ENCODE peak calls at places on chromosomes 7 and 10, in nine cellular contexts. H is body of pancreas, F is Peyer's patch, S is IMR-90, L is adrenal gland, K is transverse colon, R is prostate gland, U is HCT116, Y is tibial nerve. G is an unnamed sample.

GRCh38 chr10:132397036-132397541 is at the start of gene PWWP2B:
- DNase-seq in U (no peak), Y (no peak), H (no peak), K (peak; percentile 72), L (peak; percentile 70), F (peak; percentile 64), S (peak; percentile 19), R (no peak), G (no peak)

GRCh38 chr10:114239117-114239993 is at the start of gene VWA2:
- DNase-seq in S (no peak), K (peak; percentile 57), U (no peak), H (peak; percentile 68), F (no peak), L (no peak), R (peak; percentile 72), Y (no peak), G (no peak)

GRCh38 chr7:12895296-12895695 is 207.9 kb downstream of the ARL4A start:
- DNase-seq in R (no peak), K (no peak), S (no peak), F (no peak), L (no peak), Y (no peak), H (no peak), U (no peak), G (no peak)

GRCh38 chr7:81414411-81414810 is 355.4 kb downstream of the HGF start:
- DNase-seq in R (no peak), F (no peak), K (peak; percentile 25), Y (no peak), H (no peak), S (no peak), U (no peak), L (no peak), G (no peak)

GRCh38 chr7:117157121-117157870 is 165.6 kb downstream of the WNT2 start:
- DNase-seq in Y (no peak), L (peak; percentile 87), S (peak; percentile 87), U (no peak), F (no peak), R (no peak), K (no peak), H (peak; percentile 57), G (no peak)

GRCh38 chr10:6458814-6459213 is 121.3 kb downstream of the PRKCQ start:
- DNase-seq in U (no peak), Y (no peak), S (no peak), K (no peak), R (no peak), H (no peak), F (no peak), L (no peak), G (no peak)

GRCh38 chr7:28685660-28686417 is 272.3 kb downstream of the TRIL start:
- DNase-seq in L (peak; percentile 94), S (peak; percentile 99), F (peak; percentile 24), Y (peak; percentile 89), U (peak; percentile 65), H (peak; percentile 97), R (peak; percentile 93), K (peak; percentile 87), G (no peak)

GRCh38 chr7:5767066-5767465 is 14.4 kb downstream of the RNF216 start:
- DNase-seq in U (no peak), R (no peak), L (no peak), K (no peak), F (no peak), H (no peak), S (no peak), Y (no peak), G (no peak)

GRCh38 chr7:95577137-95577536 is 19.2 kb downstream of the PDK4 start:
- DNase-seq in K (no peak), Y (no peak), U (no peak), S (no peak), H (no peak), R (no peak), L (peak; percentile 28), F (no peak), G (no peak)

GRCh38 chr7:90596745-90597526 is 815 bp downstream of the CDK14 start:
- DNase-seq in S (peak; percentile 48), K (no peak), Y (no peak), L (no peak), U (no peak), F (no peak), H (no peak), R (no peak), G (no peak)

GRCh38 chr7:81704595-81704994 is 65.3 kb downstream of the HGF start:
- DNase-seq in R (no peak), F (no peak), K (no peak), H (no peak), Y (no peak), S (no peak), L (no peak), U (no peak), G (no peak)

GRCh38 chr7:103821105-103821504 is 168.4 kb downstream of the RELN start:
- DNase-seq in L (no peak), S (no peak), F (no peak), U (no peak), R (no peak), K (no peak), H (no peak), Y (no peak), G (no peak)

GRCh38 chr7:140534743-140535142 is 55.4 kb upstream of the MKRN1 start:
- DNase-seq in L (no peak), S (no peak), U (no peak), R (no peak), H (no peak), K (no peak), F (no peak), Y (peak; percentile 35), G (no peak)

GRCh38 chr7:132825932-132826480 is 249.7 kb upstream of the PLXNA4 start:
- DNase-seq in Y (no peak), F (no peak), H (no peak), K (no peak), U (no peak), R (no peak), S (no peak), L (no peak), G (no peak)
- TF ChIP-seq POLR2A in Y (no peak), F (no peak), H (no peak), K (no peak), U (no peak), R (no peak), S (no peak), L (no peak), G (no peak)

GRCh38 chr7:32869716-32870115 is 21.8 kb downstream of the KBTBD2 start:
- DNase-seq in Y (no peak), L (no peak), S (peak; percentile 35), U (no peak), F (no peak), K (no peak), R (no peak), H (no peak), G (no peak)
- H3K36me3 ChIP-seq in Y (peaks cover 88% of the 10 kb centered on the region), L (no peaks in the 10 kb centered on the region), S (peaks cover 32% of the 10 kb centered on the region), U (peaks cover 15% of the 10 kb centered on the region), F (no peaks in the 10 kb centered on the region), K (peaks cover 18% of the 10 kb centered on the region), R (no peaks in the 10 kb centered on the region), H (peaks cover 4% of the 10 kb centered on the region), G (no peaks in the 10 kb centered on the region)

GRCh38 chr10:71771821-71772617 is 1.3 kb downstream of the VSIR start:
- DNase-seq in Y (no peak), U (peak; percentile 79), H (peak; percentile 72), L (peak; percentile 90), R (peak; percentile 42), S (peak; percentile 66), F (no peak), K (peak; percentile 69), G (no peak)

GRCh38 chr10:71774916-71775702 is 1.8 kb upstream of the VSIR start:
- DNase-seq in R (no peak), F (peak; percentile 46), H (peak; percentile 76), K (peak; percentile 26), Y (no peak), L (peak; percentile 34), S (no peak), U (no peak), G (no peak)

GRCh38 chr10:71772832-71773220 is 494 bp downstream of the VSIR start:
- DNase-seq in H (no peak), U (no peak), S (no peak), F (no peak), Y (no peak), L (no peak), R (no peak), K (peak; percentile 28), G (no peak)

GRCh38 chr10:71771204-71771603 is 2.1 kb downstream of the VSIR start:
- DNase-seq in L (peak; percentile 74), F (no peak), R (no peak), H (peak; percentile 69), U (no peak), K (no peak), S (no peak), Y (no peak), G (no peak)

DNA sequence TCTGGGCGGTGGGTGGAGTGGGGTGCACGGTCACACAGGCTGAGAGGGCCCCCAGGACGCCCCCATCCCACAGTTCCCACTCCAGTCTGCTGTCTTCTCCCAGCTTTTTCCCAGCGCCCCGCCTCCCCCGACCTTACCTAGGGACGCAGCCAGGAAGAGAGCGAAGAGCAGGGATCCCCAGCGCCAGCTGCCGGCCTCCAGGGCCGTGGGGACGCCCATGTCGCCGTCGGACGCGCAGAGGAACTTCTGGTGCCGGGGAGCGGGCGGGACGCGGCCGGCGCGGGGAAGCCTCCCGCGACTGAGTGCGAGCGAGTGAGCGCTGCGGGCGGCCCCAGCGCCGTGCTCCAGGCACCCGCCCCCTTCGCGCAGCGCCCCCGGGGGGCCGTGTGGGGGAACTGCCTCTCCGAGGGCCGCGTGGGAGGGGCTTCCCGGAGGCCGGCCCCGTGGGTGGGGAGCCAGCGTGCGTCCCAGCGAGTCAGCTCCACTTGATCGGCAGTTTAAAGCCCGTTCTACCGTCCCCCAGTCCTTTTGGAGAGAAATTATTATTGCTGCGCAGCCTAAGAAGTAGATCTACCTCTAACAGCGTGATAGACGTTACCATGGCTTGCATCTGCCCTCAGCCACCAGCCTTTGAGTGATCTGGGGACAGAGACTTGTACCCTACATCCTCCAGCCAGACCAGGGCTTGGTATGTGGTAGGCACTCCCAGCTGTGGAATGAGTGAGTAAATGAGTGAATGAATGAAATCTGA is at the start of gene VSIR:
- DNase-seq in R (peak; percentile 79), S (peak; percentile 71), L (peak; percentile 83), F (peak; percentile 88), H (peak; percentile 82), Y (peak; percentile 87), K (peak; percentile 94), U (peak; percentile 59), G (no peak)
- H3K4me1 ChIP-seq in R (no peaks in the 10 kb centered on the region), S (peaks cover 33% of the 10 kb centered on the region), L (peaks cover 59% of the 10 kb centered on the region), F (peaks cover 59% of the 10 kb centered on the region), H (peaks cover 42% of the 10 kb centered on the region), Y (peaks cover 59% of the 10 kb centered on the region), K (peaks cover 36% of the 10 kb centered on the region), U (peaks cover 70% of the 10 kb centered on the region), G (peaks cover 60% of the 10 kb centered on the region)

DNA sequence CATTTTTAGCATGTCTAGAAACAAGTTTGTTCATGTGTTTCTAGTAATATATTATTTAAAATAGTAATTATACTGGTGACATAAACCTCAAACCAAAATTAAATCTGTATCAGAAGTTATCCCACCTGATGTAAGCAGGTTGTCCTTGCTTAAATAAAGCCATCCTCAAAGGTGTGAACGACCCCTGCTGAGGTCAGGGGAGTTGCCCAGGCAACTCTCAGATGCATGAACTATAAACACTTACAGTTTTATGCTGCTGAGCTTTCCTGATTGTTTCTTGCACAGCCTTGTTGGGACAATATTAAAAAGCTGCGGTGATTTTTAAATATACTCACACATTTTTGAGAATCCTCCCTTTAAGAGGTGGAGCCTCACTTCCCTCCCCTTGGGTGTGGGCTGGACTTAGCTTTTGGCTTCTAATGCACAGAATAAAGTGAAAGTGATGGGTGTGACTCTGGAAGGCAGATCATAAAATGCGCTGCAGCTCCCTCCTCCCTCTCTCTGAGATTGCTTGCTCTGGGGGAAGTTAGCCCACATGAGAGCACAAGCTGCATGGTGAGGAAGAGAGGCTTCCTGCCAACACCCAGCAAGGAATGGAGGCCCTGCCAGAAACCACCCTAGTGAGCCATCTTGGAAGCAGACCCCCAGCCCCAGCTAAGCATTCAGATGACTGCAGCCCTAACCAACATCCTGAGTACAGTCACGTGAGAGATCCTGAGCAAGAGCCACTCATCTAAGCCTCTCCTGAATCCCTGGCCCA is 152.7 kb downstream of the SKIDA1 start:
- DNase-seq in K (peak; percentile 58), F (no peak), L (peak; percentile 72), Y (no peak), S (peak; percentile 92), R (peak; percentile 39), H (peak; percentile 21), U (peak; percentile 59), G (no peak)
- TF ChIP-seq POLR2A in K (no peak), F (no peak), L (no peak), Y (no peak), S (no peak), R (no peak), H (no peak), U (peak; percentile 42), G (no peak)